ENCODE peak calls at places on chromosomes 7 and 10, in eight cellular contexts. Y is OCI-LY7; X is Jurkat, Clone E6-1; D is fibroblast of the aortic adventitia; G is NCI-H2171 treated with DMSO at 0.1 percent for 48 hours; U is glomerular endothelial cell; S is ELR; L is cardiac fibroblast. H is an unnamed sample.

GRCh38 chr10:63825111-63825510 is 303.9 kb downstream of the REEP3 start:
- DNase-seq in Y (no peak), X (no peak), D (no peak), G (no peak), U (no peak), S (no peak), L (peak), H (no peak)

GRCh38 chr7:100023526-100023925 is 8.1 kb downstream of the ZKSCAN1 start:
- DNase-seq in Y (no peak), X (no peak), D (no peak), G (no peak), U (no peak), S (no peak), L (no peak), H (no peak)

GRCh38 chr7:158063850-158064610 is 523.6 kb downstream of the PTPRN2 start:
- DNase-seq in Y (no peak), X (no peak), D (no peak), G (no peak), U (no peak), S (no peak), L (no peak), H (no peak)

GRCh38 chr7:47546171-47546570 is 35.7 kb downstream of the TNS3 start:
- DNase-seq in Y (no peak), X (no peak), D (no peak), G (no peak), U (no peak), S (no peak), L (no peak), H (no peak)

GRCh38 chr7:100348805-100349204 is 9.1 kb upstream of the PILRB start:
- DNase-seq in Y (no peak), X (no peak), D (no peak), G (no peak), U (no peak), S (no peak), L (no peak), H (no peak)

GRCh38 chr10:43680035-43680434 is 31.4 kb upstream of the ZNF32 start:
- DNase-seq in Y (no peak), X (no peak), D (peak), G (no peak), U (no peak), S (peak), L (peak), H (no peak)

GRCh38 chr7:17236161-17236560 is 62.3 kb upstream of the AHR start:
- DNase-seq in Y (no peak), X (no peak), D (no peak), G (no peak), U (no peak), S (no peak), L (peak), H (no peak)

GRCh38 chr7:27164381-27165088 is 802 bp downstream of the HOXA9 start:
- DNase-seq in Y (no peak), X (no peak), D (no peak), G (no peak), U (no peak), S (no peak), L (no peak), H (peak)

GRCh38 chr7:69277361-69277760 is 320.9 kb upstream of the AUTS2 start:
- DNase-seq in Y (no peak), X (no peak), D (no peak), G (no peak), U (no peak), S (no peak), L (no peak), H (no peak)

GRCh38 chr7:116177009-116177408 is 33.3 kb upstream of the TES start:
- DNase-seq in Y (no peak), X (no peak), D (peak), G (no peak), U (no peak), S (peak), L (peak), H (peak)

H was measured in GM03348.